ENCODE peak calls at places on chromosomes 3 and 15, in four cellular contexts. X is IMR-90, H is H1, B is mesendoderm. M is an unnamed sample.
A peak's percentile ranks its signal among the peaks of the same experiment; 100 is the strongest.

GRCh38 chr15:76245072-76245610 is 66.1 kb downstream of the ETFA start:
- DNase-seq in X (no peak), B (no peak), H (no peak), M (no peak)

GRCh38 chr3:14519406-14519805 is 20.7 kb downstream of the GRIP2 start:
- DNase-seq in H (no peak), B (no peak), X (no peak), M (peak; percentile 14)

GRCh38 chr3:20822251-20822650 is 636.2 kb upstream of the SGO1 start:
- DNase-seq in X (no peak), B (no peak), H (no peak), M (no peak)

GRCh38 chr3:16090013-16090412 is 84.5 kb upstream of the GALNT15 start:
- DNase-seq in H (no peak), B (no peak), X (peak; percentile 99), M (no peak)

GRCh38 chr3:23837691-23838090 is 31.9 kb downstream of the UBE2E1 start:
- DNase-seq in B (no peak), H (no peak), X (no peak), M (no peak)

GRCh38 chr15:73909616-73910015 is 16.6 kb upstream of the LOXL1 start:
- DNase-seq in H (no peak), X (no peak), B (no peak), M (no peak)

GRCh38 chr3:124878561-124879394 is 8.4 kb downstream of the ITGB5 start:
- DNase-seq in B (no peak), H (no peak), X (peak; percentile 95), M (no peak)

GRCh38 chr15:94253742-94254141 is 22.4 kb downstream of the MCTP2 start:
- DNase-seq in X (no peak), H (no peak), B (no peak), M (no peak)

GRCh38 chr3:131840151-131840797 is 194.5 kb downstream of the CPNE4 start:
- DNase-seq in H (no peak), X (no peak), B (no peak), M (no peak)

GRCh38 chr3:124576565-124577493 is 153.4 kb upstream of the UMPS start:
- DNase-seq in B (no peak), X (no peak), H (no peak), M (no peak)

GRCh38 chr15:45377630-45378148 is 655 bp downstream of the GATM start:
- DNase-seq in X (no peak), H (no peak), B (peak; percentile 21), M (peak; percentile 34)

GRCh38 chr3:101976473-101976872 is 127.2 kb downstream of the NFKBIZ start:
- DNase-seq in H (no peak), X (no peak), B (no peak), M (no peak)

GRCh38 chr3:72086712-72087093 is 301.8 kb upstream of the PROK2 start:
- DNase-seq in H (no peak), X (no peak), B (no peak), M (no peak)

GRCh38 chr3:151452814-151453213 is 8.0 kb downstream of the IGSF10 start:
- DNase-seq in B (no peak), H (no peak), X (no peak), M (no peak)

GRCh38 chr3:148884261-148884660 is 19.2 kb downstream of the CPA3 start:
- DNase-seq in B (no peak), X (peak; percentile 43), H (no peak), M (no peak)

GRCh38 chr15:27254801-27255200 is 283.8 kb downstream of the GABRG3 start:
- DNase-seq in H (no peak), B (no peak), X (no peak), M (no peak)

GRCh38 chr3:47057212-47057671 is 77.8 kb downstream of the NBEAL2 start:
- DNase-seq in B (peak; percentile 6), H (no peak), X (peak; percentile 31), M (no peak)

GRCh38 chr3:17806201-17806600 is 63.8 kb upstream of the TBC1D5 start:
- DNase-seq in B (no peak), X (no peak), H (no peak), M (no peak)

GRCh38 chr3:155252535-155252934 is 40.9 kb downstream of the STRIT1 start:
- DNase-seq in X (peak; percentile 76), H (no peak), B (no peak), M (no peak)

GRCh38 chr15:96042734-96043224 is 287.7 kb upstream of the NR2F2 start:
- DNase-seq in B (no peak), H (no peak), X (no peak), M (no peak)

GRCh38 chr3:127817331-127817821 is 4.9 kb downstream of the MGLL start:
- DNase-seq in H (no peak), B (peak; percentile 85), X (peak; percentile 84), M (no peak)

GRCh38 chr15:40343512-40343911 is 2.8 kb upstream of the CCDC9B start:
- DNase-seq in B (no peak), H (no peak), X (peak; percentile 98), M (no peak)

GRCh38 chr3:31488475-31489017 is 44.2 kb upstream of the STT3B start:
- DNase-seq in B (no peak), X (no peak), H (no peak), M (no peak)

GRCh38 chr15:92902723-92903587 is 2.8 kb downstream of the CHD2 start:
- DNase-seq in B (no peak), H (no peak), X (no peak), M (no peak)

GRCh38 chr3:192514754-192515660 is 212.3 kb downstream of the FGF12 start:
- DNase-seq in X (no peak), H (peak; percentile 46), B (peak; percentile 89), M (peak; percentile 89)

GRCh38 chr3:177050466-177051237 is 146.6 kb downstream of the TBL1XR1 start:
- DNase-seq in B (no peak), H (no peak), X (peak; percentile 64), M (no peak)

GRCh38 chr3:191383104-191383503 is 52.8 kb upstream of the UTS2B start:
- DNase-seq in B (no peak), X (peak; percentile 70), H (no peak), M (no peak)

GRCh38 chr3:115156255-115156654 is 9.2 kb upstream of the ZBTB20 start:
- DNase-seq in B (peak; percentile 16), X (no peak), H (no peak), M (no peak)

GRCh38 chr15:59833366-59833765 is 144.2 kb upstream of the BNIP2 start:
- DNase-seq in H (no peak), B (no peak), X (no peak), M (no peak)

GRCh38 chr15:74497584-74497983 is 36.6 kb upstream of the UBL7 start:
- DNase-seq in B (no peak), X (no peak), H (no peak), M (no peak)

GRCh38 chr3:47850803-47851417 is 48.0 kb downstream of the DHX30 start:
- DNase-seq in X (no peak), B (no peak), H (no peak), M (no peak)

GRCh38 chr15:88661041-88661765 is 22.4 kb downstream of the ISG20 start:
- DNase-seq in B (no peak), X (peak; percentile 49), H (no peak), M (no peak)

DNA sequence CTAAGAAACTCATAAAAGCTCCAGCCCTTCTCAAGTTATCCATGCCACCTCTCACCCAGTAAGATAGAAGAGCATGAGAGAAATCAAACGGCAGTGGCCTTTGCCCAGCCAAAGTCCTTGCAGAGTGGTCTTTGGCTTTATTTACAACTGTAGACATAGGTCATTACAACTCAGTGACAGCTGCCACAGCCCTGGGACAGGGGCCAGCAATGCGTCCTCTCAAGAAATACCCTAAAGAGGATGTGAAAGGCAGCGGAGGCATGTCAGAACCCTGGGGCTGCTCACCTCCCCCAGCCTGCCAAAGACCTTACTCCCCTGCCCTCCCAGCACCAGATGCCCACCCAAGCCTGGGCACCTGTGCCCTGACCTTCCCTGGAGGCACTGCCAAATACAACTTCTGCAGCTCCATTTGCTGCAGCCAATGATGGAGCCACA is 6.3 kb downstream of the ACAA1 start:
- DNase-seq in B (no peak), X (no peak), H (no peak), M (no peak)
- H3K56ac ChIP-seq in B (no peak overlapping the region), X (no peak overlapping the region), H (no peak overlapping the region), M (no peak overlapping the region)

GRCh38 chr3:184583345-184584000 is 21.9 kb downstream of the EPHB3 start:
- DNase-seq in H (no peak), X (no peak), B (no peak), M (no peak)

GRCh38 chr3:184582583-184582982 is 21.0 kb downstream of the EPHB3 start:
- DNase-seq in B (peak; percentile 95), X (no peak), H (no peak), M (peak; percentile 78)

GRCh38 chr3:184585545-184585944 is 24.0 kb downstream of the EPHB3 start:
- DNase-seq in B (no peak), X (no peak), H (no peak), M (no peak)

GRCh38 chr3:184582998-184583344 is 21.4 kb downstream of the EPHB3 start:
- DNase-seq in X (no peak), H (no peak), B (peak; percentile 51), M (no peak)

DNA sequence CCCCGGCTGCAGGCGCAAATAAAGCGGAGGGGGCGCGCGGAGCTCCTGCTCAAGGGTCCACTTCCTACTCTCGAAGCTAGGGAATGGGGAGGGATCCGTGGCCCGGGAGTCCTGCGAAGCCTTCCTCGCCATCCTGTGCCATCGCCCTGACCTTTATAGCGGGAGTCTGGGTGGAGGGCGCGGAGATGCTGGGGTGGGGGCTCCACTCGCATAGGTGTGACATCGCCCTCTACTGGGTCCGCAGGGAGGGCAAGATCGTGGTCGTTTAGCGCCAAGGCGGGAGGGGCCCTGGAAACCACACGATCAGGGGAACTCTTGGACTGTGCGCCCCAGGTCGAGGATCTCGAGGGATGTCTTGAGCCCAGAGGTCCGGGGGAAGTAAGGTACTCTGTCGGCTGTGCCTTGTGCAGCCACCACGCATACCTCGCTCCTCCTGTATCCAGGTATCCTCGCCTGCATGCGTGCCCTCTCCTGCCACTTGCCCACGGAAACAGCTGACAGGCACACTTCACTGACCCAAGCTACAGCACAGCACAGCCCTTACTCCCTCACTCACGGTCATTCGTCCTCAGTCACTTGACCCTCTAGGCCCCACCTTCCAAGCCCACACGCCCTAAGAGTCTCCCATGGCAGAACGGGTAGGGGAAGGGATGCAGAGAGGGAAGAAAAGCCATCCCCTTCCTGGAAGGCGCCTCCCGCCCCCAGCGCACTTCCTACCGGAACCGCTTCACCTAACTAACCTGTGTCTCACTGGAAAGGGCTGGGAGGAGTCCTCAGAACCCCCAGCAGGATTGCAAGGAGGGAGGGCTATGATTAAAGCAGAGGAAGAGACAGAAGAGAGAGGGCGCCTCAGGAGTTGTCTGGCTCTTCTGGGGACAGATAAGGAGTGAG is 22.7 kb downstream of the EPHB3 start:
- DNase-seq in H (no peak), B (peak; percentile 98), X (no peak), M (peak; percentile 69)
- H3K23ac ChIP-seq in H (no peak overlapping the region), B (peak overlapping the region; percentile 69), X (no peak overlapping the region), M (no peak overlapping the region)

DNA sequence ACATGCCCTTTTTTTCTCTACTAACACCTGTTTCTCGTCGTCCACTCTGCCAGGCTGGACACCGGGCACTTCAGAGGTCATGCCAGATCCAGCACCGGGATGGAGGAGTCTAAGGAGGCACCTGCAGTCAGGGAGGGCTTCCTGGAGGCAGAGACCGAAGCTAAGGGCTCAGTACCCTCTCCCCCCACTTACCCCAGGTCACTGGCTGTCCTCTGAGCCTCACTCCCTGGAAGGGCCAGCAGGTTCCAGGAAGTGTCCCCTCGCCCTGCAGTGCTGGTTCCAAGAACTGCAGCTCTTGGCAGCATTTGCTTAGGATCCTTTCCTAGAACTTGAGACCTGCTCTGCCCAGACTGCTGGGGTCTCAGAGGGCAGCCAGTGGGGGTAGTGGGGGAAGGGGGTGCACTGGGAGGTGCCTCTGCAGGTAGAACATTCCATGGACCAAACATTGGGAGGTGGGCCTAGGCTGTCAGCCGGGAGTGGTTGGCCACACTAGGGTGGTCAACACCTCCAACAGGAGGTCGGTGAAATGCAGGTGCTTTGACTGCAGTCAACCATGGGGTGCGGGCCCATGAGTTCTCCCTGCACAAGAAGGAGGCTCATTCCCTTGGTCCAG is 11.3 kb downstream of the CISH start:
- DNase-seq in X (no peak), B (no peak), H (no peak), M (no peak)
- H3K56ac ChIP-seq in X (no peak overlapping the region), B (no peak overlapping the region), H (no peak overlapping the region), M (no peak overlapping the region)

GRCh38 chr15:81000144-81000625 is 538 bp upstream of the TLNRD1 start:
- DNase-seq in B (no peak), X (no peak), H (no peak), M (no peak)
- H3K23ac ChIP-seq in B (no peak overlapping the region), X (peak overlapping the region; percentile 95), H (no peak overlapping the region), M (no peak overlapping the region)